ENCODE peak calls at places on chromosomes 5 and 9, in four cellular contexts. G is T-helper 17 cell; M is skeletal muscle cell; J is activated T-helper 9 cell treated with anti-CD3 and anti-CD28 coated beads, Interleukin-2, amount 50 U/mL, for 16 hours. O is an unnamed sample.
A peak's percentile ranks its signal among the peaks of the same experiment; 100 is the strongest.

GRCh38 chr5:2783223-2783622 is 31.7 kb upstream of the IRX2 start:
- DNase-seq in G (no peak), M (no peak), J (no peak), O (no peak)

GRCh38 chr9:128902351-128903078 is 18.3 kb upstream of the PHYHD1 start:
- DNase-seq in M (no peak), G (peak; percentile 73), J (peak; percentile 71), O (no peak)

GRCh38 chr5:172078726-172079345 is 72.4 kb upstream of the FBXW11 start:
- DNase-seq in J (no peak), M (no peak), G (no peak), O (no peak)

GRCh38 chr5:172509405-172509781 is 55.1 kb upstream of the SH3PXD2B start:
- DNase-seq in M (no peak), J (no peak), G (no peak), O (no peak)

GRCh38 chr5:43401827-43402226 is 10.4 kb downstream of the CCL28 start:
- DNase-seq in G (no peak), M (no peak), J (no peak), O (peak; percentile 84)

GRCh38 chr5:139392678-139393496 is 2.0 kb downstream of the PROB1 start:
- DNase-seq in J (peak; percentile 71), G (peak; percentile 65), M (no peak), O (no peak)

GRCh38 chr5:74500037-74500917 is 140.3 kb downstream of the ENC1 start:
- DNase-seq in J (no peak), G (no peak), M (no peak), O (no peak)

GRCh38 chr5:6772886-6773285 is 59.7 kb downstream of the TENT4A start:
- DNase-seq in J (no peak), G (no peak), M (no peak), O (no peak)

GRCh38 chr5:64532212-64532611 is 26.4 kb downstream of the RGS7BP start:
- DNase-seq in J (no peak), M (no peak), G (no peak), O (no peak)